ENCODE peak calls at places on chromosomes 7 and 10, in nine cellular contexts. T, A, P, C, E, Y, F, R and V are unnamed samples.

GRCh38 chr10:79088613-79089355 is 20.0 kb downstream of the ZMIZ1 start:
- DNase-seq in T (no peak), A (no peak), P (no peak), C (no peak), E (no peak), Y (no peak), F (no peak), R (no peak), V (no peak)

GRCh38 chr7:94477878-94478277 is 31.7 kb upstream of the CASD1 start:
- DNase-seq in T (no peak), A (no peak), P (no peak), C (no peak), E (no peak), Y (no peak), F (no peak), R (no peak), V (no peak)

GRCh38 chr7:12783421-12783820 is 96.0 kb downstream of the ARL4A start:
- DNase-seq in T (no peak), A (no peak), P (no peak), C (no peak), E (no peak), Y (peak), F (no peak), R (no peak), V (no peak)

GRCh38 chr7:121480058-121480457 is 84.0 kb upstream of the FAM3C start:
- DNase-seq in T (no peak), A (no peak), P (no peak), C (no peak), E (no peak), Y (no peak), F (peak), R (no peak), V (no peak)

GRCh38 chr10:90642136-90642535 is 215.7 kb downstream of the HTR7 start:
- DNase-seq in T (no peak), A (no peak), P (no peak), C (no peak), E (no peak), Y (no peak), F (no peak), R (no peak), V (no peak)

GRCh38 chr7:95772771-95773581 is 622 bp downstream of the DYNC1I1 start:
- DNase-seq in T (no peak), A (no peak), P (no peak), C (no peak), E (peak), Y (no peak), F (peak), R (peak), V (no peak)

GRCh38 chr7:141551773-141552162 is 558 bp downstream of the AGK start:
- DNase-seq in T (no peak), A (no peak), P (no peak), C (no peak), E (no peak), Y (no peak), F (no peak), R (no peak), V (no peak)

GRCh38 chr10:61136151-61136550 is 192.2 kb upstream of the RHOBTB1 start:
- DNase-seq in T (no peak), A (no peak), P (no peak), C (no peak), E (no peak), Y (no peak), F (peak), R (no peak), V (no peak)

GRCh38 chr10:94123253-94123995 is 129.7 kb downstream of the PLCE1 start:
- DNase-seq in T (no peak), A (no peak), P (peak), C (no peak), E (no peak), Y (peak), F (peak), R (peak), V (no peak)

GRCh38 chr10:95208702-95209391 is 14.8 kb downstream of the ACSM6 start:
- DNase-seq in T (no peak), A (no peak), P (no peak), C (no peak), E (no peak), Y (no peak), F (peak), R (peak), V (no peak)

GRCh38 chr10:62545155-62545554 is 171.0 kb downstream of the ZNF365 start:
- DNase-seq in T (no peak), A (no peak), P (no peak), C (no peak), E (no peak), Y (no peak), F (no peak), R (peak), V (no peak)

GRCh38 chr7:141754939-141755338 is 9.0 kb upstream of the TAS2R3 start:
- DNase-seq in T (no peak), A (no peak), P (no peak), C (no peak), E (peak), Y (no peak), F (peak), R (peak), V (no peak)

GRCh38 chr10:97629289-97629688 is 4.0 kb downstream of the MORN4 start:
- DNase-seq in T (no peak), A (no peak), P (no peak), C (no peak), E (no peak), Y (no peak), F (no peak), R (no peak), V (no peak)

GRCh38 chr7:55053651-55054226 is 34.9 kb downstream of the EGFR start:
- DNase-seq in T (no peak), A (no peak), P (no peak), C (no peak), E (no peak), Y (no peak), F (peak), R (peak), V (no peak)